ENCODE peak calls at places on chromosomes 6 and 20, in seven cellular contexts. H, M, Z, C, K, G and R are unnamed samples.

GRCh38 chr6:152552616-152553209 is 84.4 kb downstream of the SYNE1 start:
- DNase-seq in H (peak; percentile 16), M (no peak), C (peak; percentile 82), Z (peak; percentile 2), G (peak; percentile 23), K (peak; percentile 67), R (peak; percentile 55)

GRCh38 chr6:11614534-11615213 is 77.1 kb downstream of the TMEM170B start:
- DNase-seq in M (no peak), C (no peak), G (no peak), Z (no peak), H (no peak), K (no peak), R (no peak)

GRCh38 chr6:24968711-24969110 is 33.0 kb upstream of the RIPOR2 start:
- DNase-seq in H (no peak), G (no peak), K (no peak), M (no peak), C (no peak), Z (no peak), R (no peak)

GRCh38 chr6:88569959-88570358 is 393.5 kb downstream of the RNGTT start:
- DNase-seq in H (no peak), G (no peak), C (no peak), K (no peak), M (no peak), Z (no peak), R (no peak)

GRCh38 chr6:125658759-125659431 is 90.5 kb upstream of the HEY2 start:
- DNase-seq in K (no peak), H (no peak), Z (no peak), C (no peak), G (no peak), M (no peak), R (no peak)

GRCh38 chr20:10642859-10643559 is 30.8 kb downstream of the JAG1 start:
- DNase-seq in K (no peak), G (no peak), M (no peak), C (no peak), Z (no peak), H (no peak), R (no peak)

GRCh38 chr6:85015396-85015990 is 251.1 kb upstream of the TBX18 start:
- DNase-seq in C (peak; percentile 68), H (no peak), Z (no peak), G (no peak), M (no peak), K (peak; percentile 60), R (peak; percentile 23)

GRCh38 chr20:36547186-36548005 is 6.1 kb downstream of the MYL9 start:
- DNase-seq in Z (no peak), G (no peak), M (no peak), C (no peak), H (no peak), K (no peak), R (no peak)

GRCh38 chr6:132780770-132781371 is 17.6 kb downstream of the SLC18B1 start:
- DNase-seq in G (no peak), Z (no peak), C (no peak), H (no peak), M (no peak), K (no peak), R (peak; percentile 14)

GRCh38 chr6:39824030-39824926 is 32.1 kb downstream of the DAAM2 start:
- DNase-seq in G (no peak), M (no peak), H (no peak), K (no peak), C (no peak), Z (no peak), R (no peak)

GRCh38 chr20:2840967-2841531 is 504 bp downstream of the VPS16 start:
- DNase-seq in H (no peak), K (peak; percentile 74), C (peak; percentile 88), G (no peak), Z (peak; percentile 51), M (peak; percentile 28), R (peak; percentile 59)

GRCh38 chr6:83055366-83055964 is 10.2 kb downstream of the UBE3D start:
- DNase-seq in Z (no peak), C (no peak), K (no peak), H (peak; percentile 51), G (peak; percentile 19), M (peak; percentile 23), R (peak; percentile 56)

GRCh38 chr6:9346923-9347322 is 911.6 kb upstream of the SLC35B3 start:
- DNase-seq in C (no peak), H (no peak), K (no peak), M (no peak), Z (no peak), G (no peak), R (no peak)

GRCh38 chr20:33668791-33669155 is 2.0 kb downstream of the ACTL10 start:
- DNase-seq in H (no peak), K (no peak), C (no peak), Z (no peak), M (no peak), G (no peak), R (no peak)

GRCh38 chr6:116579143-116579542 is 7.8 kb downstream of the RWDD1 start:
- DNase-seq in C (no peak), M (no peak), K (no peak), G (no peak), Z (no peak), H (no peak), R (no peak)

GRCh38 chr6:71482742-71483141 is 194.1 kb downstream of the OGFRL1 start:
- DNase-seq in C (no peak), K (no peak), H (no peak), G (no peak), M (no peak), Z (no peak), R (no peak)

GRCh38 chr6:166949533-166950442 is 6.6 kb downstream of the RNASET2 start:
- DNase-seq in G (no peak), C (peak; percentile 64), K (no peak), Z (no peak), H (no peak), M (no peak), R (no peak)

GRCh38 chr6:169984181-169985120 is 233.0 kb downstream of the ERMARD start:
- DNase-seq in C (no peak), K (peak; percentile 86), M (no peak), H (no peak), G (no peak), Z (no peak), R (no peak)

GRCh38 chr6:36297511-36297910 is 27.7 kb downstream of the PNPLA1 start:
- DNase-seq in M (no peak), C (no peak), Z (no peak), K (no peak), G (no peak), H (no peak), R (no peak)

GRCh38 chr6:45661667-45662066 is 283.9 kb upstream of the SUPT3H start:
- DNase-seq in G (no peak), C (no peak), Z (no peak), H (no peak), K (no peak), M (no peak), R (no peak)

GRCh38 chr6:41039060-41039998 is at the start of gene UNC5CL:
- DNase-seq in G (peak; percentile 49), H (peak; percentile 61), M (peak; percentile 46), K (peak; percentile 60), Z (no peak), C (no peak), R (peak; percentile 79)

GRCh38 chr6:49453221-49453620 is 9.8 kb downstream of the MMUT start:
- DNase-seq in G (no peak), C (no peak), H (no peak), K (no peak), M (no peak), Z (no peak), R (no peak)

GRCh38 chr6:26553739-26554668 is 15.8 kb downstream of the HMGN4 start:
- DNase-seq in H (peak; percentile 84), C (peak; percentile 80), Z (peak; percentile 45), G (peak; percentile 64), M (peak; percentile 80), K (peak; percentile 77), R (peak; percentile 89)

GRCh38 chr6:106730672-106731071 is 101.3 kb downstream of the QRSL1 start:
- DNase-seq in K (no peak), C (no peak), G (no peak), M (no peak), H (no peak), Z (no peak), R (no peak)

GRCh38 chr6:73695619-73696421 is at the start of gene CD109:
- DNase-seq in G (peak; percentile 38), K (peak; percentile 67), C (peak; percentile 68), Z (no peak), M (peak; percentile 68), H (peak; percentile 14), R (peak; percentile 88)

GRCh38 chr6:134437376-134437775 is 119.5 kb upstream of the SGK1 start:
- DNase-seq in Z (no peak), C (no peak), H (peak; percentile 12), K (peak; percentile 65), G (no peak), M (peak; percentile 3), R (peak; percentile 63)

GRCh38 chr6:32196682-32197616 is 4.5 kb upstream of the GPSM3 start:
- DNase-seq in C (no peak), M (no peak), H (peak; percentile 56), Z (no peak), G (no peak), K (no peak), R (peak; percentile 17)

GRCh38 chr6:138806889-138807288 is 11.0 kb downstream of the ECT2L start:
- DNase-seq in M (no peak), G (no peak), Z (no peak), C (no peak), H (no peak), K (no peak), R (no peak)

GRCh38 chr6:8392569-8392968 is 42.8 kb downstream of the SLC35B3 start:
- DNase-seq in Z (no peak), M (no peak), C (no peak), G (no peak), H (no peak), K (no peak), R (no peak)

GRCh38 chr6:10478187-10479040 is 42.7 kb upstream of the GCNT2 start:
- DNase-seq in H (peak; percentile 45), C (no peak), Z (no peak), G (no peak), K (no peak), M (no peak), R (no peak)

GRCh38 chr6:89073840-89074239 is 6.7 kb upstream of the PNRC1 start:
- DNase-seq in M (no peak), Z (no peak), C (no peak), H (no peak), G (no peak), K (no peak), R (no peak)

GRCh38 chr6:152091851-152092341 is 284.4 kb downstream of the ESR1 start:
- DNase-seq in H (no peak), M (no peak), C (peak; percentile 59), K (no peak), Z (no peak), G (no peak), R (no peak)

GRCh38 chr6:166005401-166005845 is 162.2 kb downstream of the TBXT start:
- DNase-seq in G (no peak), H (no peak), K (no peak), C (peak; percentile 87), Z (no peak), M (no peak), R (no peak)

GRCh38 chr6:103672169-103672568 is 1187.5 kb downstream of the HACE1 start:
- DNase-seq in M (no peak), K (no peak), G (no peak), Z (no peak), C (no peak), H (no peak), R (no peak)

GRCh38 chr6:28225056-28225834 is at the start of gene ZSCAN9:
- DNase-seq in H (peak; percentile 81), G (peak; percentile 49), Z (peak; percentile 72), M (peak; percentile 42), K (peak; percentile 90), C (peak; percentile 91), R (peak; percentile 64)

GRCh38 chr20:41261260-41261659 is 56.3 kb downstream of the ZHX3 start:
- DNase-seq in C (no peak), K (no peak), G (no peak), M (no peak), Z (no peak), H (no peak), R (no peak)

GRCh38 chr6:166237611-166238010 is 70.0 kb upstream of the TBXT start:
- DNase-seq in M (no peak), C (no peak), H (no peak), G (no peak), Z (no peak), K (no peak), R (no peak)

GRCh38 chr20:44111712-44112335 is 75.2 kb downstream of the JPH2 start:
- DNase-seq in C (no peak), H (no peak), M (no peak), Z (no peak), K (no peak), G (no peak), R (no peak)